ENCODE peak calls at places on chromosome 16, in five cellular contexts. W, Y, Z, U and G are unnamed samples.

GRCh38 chr16:57028086-57028485 is 38.7 kb downstream of the NLRC5 start:
- DNase-seq in W (no peak), Y (no peak), Z (no peak), U (no peak), G (no peak)

GRCh38 chr16:48720266-48720665 is 110.3 kb upstream of the N4BP1 start:
- DNase-seq in W (no peak), Y (peak), Z (no peak), U (no peak), G (no peak)

GRCh38 chr16:12458591-12459400 is 344.9 kb downstream of the CPPED1 start:
- DNase-seq in W (no peak), Y (no peak), Z (peak), U (no peak), G (no peak)

GRCh38 chr16:445566-445965 is 20.1 kb downstream of the RAB11FIP3 start:
- DNase-seq in W (no peak), Y (no peak), Z (no peak), U (no peak), G (no peak)

GRCh38 chr16:154223-155030 is 2.0 kb downstream of the HBZ start:
- DNase-seq in W (no peak), Y (no peak), Z (no peak), U (no peak), G (no peak)

GRCh38 chr16:73126453-73126853 is 78.5 kb upstream of the ZFHX3 start:
- DNase-seq in W (no peak), Y (no peak), Z (peak), U (peak), G (peak)

GRCh38 chr16:49947907-49948678 is 76.9 kb upstream of the CNEP1R1 start:
- DNase-seq in W (no peak), Y (no peak), Z (no peak), U (no peak), G (no peak)

GRCh38 chr16:77111057-77111456 is 79.9 kb upstream of the MON1B start:
- DNase-seq in W (no peak), Y (no peak), Z (no peak), U (no peak), G (no peak)

GRCh38 chr16:67844441-67844840 is 2.3 kb upstream of the NUTF2 start:
- DNase-seq in W (no peak), Y (no peak), Z (no peak), U (no peak), G (no peak)

GRCh38 chr16:31427441-31428276 is 501 bp downstream of the COX6A2 start:
- DNase-seq in W (peak), Y (no peak), Z (peak), U (peak), G (no peak)

GRCh38 chr16:84084570-84085270 is 32.0 kb downstream of the MBTPS1 start:
- DNase-seq in W (no peak), Y (peak), Z (peak), U (peak), G (no peak)
- TF ChIP-seq CTCF in W (peak), Y (peak), Z (peak), U (peak), G (peak)

DNA sequence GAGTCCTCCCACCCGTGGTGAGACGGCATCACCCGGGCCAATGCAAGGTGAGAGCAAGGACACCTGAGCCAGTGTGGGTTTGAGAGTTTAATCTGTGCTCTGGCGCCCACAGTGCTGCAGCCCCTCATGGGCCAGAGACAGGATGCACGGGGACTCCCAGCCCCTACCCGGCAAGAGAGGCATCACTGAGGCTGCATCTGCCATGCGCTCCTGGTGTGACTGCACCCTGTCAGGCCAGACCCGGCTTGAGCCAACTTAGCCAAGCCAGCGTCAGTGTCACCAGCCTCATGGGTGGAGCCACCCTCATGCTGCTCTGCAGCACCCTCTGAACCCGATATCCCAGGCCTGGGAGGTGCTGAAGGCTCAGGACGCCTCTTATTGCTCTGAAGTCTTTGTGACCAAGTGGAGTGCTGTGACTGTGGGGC is 1.3 kb upstream of the BRICD5 start:
- DNase-seq in W (no peak), Y (no peak), Z (no peak), U (no peak), G (no peak)
- H3K4me3 ChIP-seq in W (peak), Y (no peak), Z (peak), U (no peak), G (no peak)

GRCh38 chr16:8872967-8873865 is 4.4 kb upstream of the CARHSP1 start:
- DNase-seq in W (no peak), Y (no peak), Z (no peak), U (no peak), G (no peak)
- TF ChIP-seq CTCF in W (no peak), Y (peak), Z (no peak), U (no peak), G (no peak)

GRCh38 chr16:14309001-14309886 is 238.1 kb downstream of the MRTFB start:
- DNase-seq in W (no peak), Y (no peak), Z (no peak), U (peak), G (no peak)
- H3K4me3 ChIP-seq in W (no peak), Y (no peak), Z (peak), U (peak), G (peak)

DNA sequence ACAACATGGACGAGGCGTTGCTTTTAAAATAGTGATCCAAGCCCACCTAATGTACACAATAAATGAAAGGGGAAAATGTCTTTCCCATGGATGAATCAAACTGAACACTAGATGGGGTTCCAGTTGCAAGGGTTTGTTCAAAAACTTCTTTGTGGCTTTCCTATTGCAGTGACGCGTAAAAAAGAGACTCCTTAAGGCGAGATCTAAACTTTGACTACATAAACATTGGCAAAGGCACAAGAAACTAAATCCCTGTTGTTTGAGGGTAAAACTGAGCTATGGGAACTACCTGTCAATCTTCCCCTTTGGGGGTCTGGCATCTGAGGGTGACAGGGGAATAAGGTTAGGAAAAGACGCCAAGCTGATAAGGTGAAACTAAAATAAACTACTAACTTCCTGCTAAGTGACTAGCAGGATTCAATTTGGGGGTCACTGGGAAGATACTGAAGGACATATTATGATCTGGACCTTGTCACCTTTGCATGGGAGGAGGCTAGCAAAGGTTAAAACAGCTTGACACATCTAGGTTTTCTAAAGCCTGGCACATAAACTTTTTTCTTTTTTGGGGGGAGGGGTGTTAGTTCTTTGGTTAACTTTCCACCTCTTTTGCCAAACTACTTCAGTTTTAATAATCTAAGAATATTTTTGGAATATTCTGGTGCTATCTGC is 4.7 kb downstream of the SALL1 start:
- DNase-seq in W (no peak), Y (peak), Z (no peak), U (no peak), G (no peak)
- TF ChIP-seq CTCF in W (peak), Y (peak), Z (no peak), U (no peak), G (peak)

DNA sequence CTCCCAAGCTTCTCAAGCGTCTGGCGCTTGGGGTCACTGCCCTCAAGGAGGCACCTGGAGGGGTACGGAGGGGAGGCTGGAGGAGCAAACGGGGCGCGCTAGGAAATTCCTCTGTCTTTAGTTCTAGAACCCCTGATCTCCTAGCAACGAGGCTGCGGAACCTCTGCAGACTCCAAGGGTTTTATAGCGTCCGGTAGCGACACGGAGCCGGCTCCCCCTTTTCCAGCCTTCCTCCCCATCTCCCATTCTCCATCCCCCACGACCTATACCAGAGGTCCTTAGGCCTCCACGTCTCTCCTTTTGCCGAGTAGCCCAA is 601 bp upstream of the CDIPT start:
- DNase-seq in W (no peak), Y (no peak), Z (no peak), U (no peak), G (no peak)
- H3K4me3 ChIP-seq in W (peak), Y (peak), Z (peak), U (peak), G (peak)